ENCODE peak calls at places on chromosomes 6 and 20, in ten cellular contexts. G, X, M, D, Y, W, L, A, K and H are unnamed samples.

GRCh38 chr6:87074051-87074711 is 20.7 kb downstream of the CGA start:
- DNase-seq in G (no peak), X (no peak), M (no peak), D (no peak), Y (no peak), W (no peak), L (no peak), A (no peak), K (no peak), H (no peak)

GRCh38 chr6:135481786-135482369 is 15.7 kb downstream of the AHI1 start:
- DNase-seq in G (no peak), X (no peak), M (no peak), D (no peak), Y (peak), W (peak), L (no peak), A (no peak), K (no peak), H (no peak)

GRCh38 chr6:7747433-7747832 is 21.5 kb downstream of the BMP6 start:
- DNase-seq in G (no peak), X (no peak), M (no peak), D (no peak), Y (no peak), W (no peak), L (no peak), A (no peak), K (no peak), H (no peak)

GRCh38 chr20:50611128-50611810 is 80.1 kb downstream of the RIPOR3 start:
- DNase-seq in G (no peak), X (no peak), M (no peak), D (no peak), Y (no peak), W (peak), L (no peak), A (peak), K (no peak), H (no peak)

GRCh38 chr20:50690979-50691584 is at the start of gene RIPOR3:
- DNase-seq in G (no peak), X (peak), M (no peak), D (peak), Y (no peak), W (peak), L (no peak), A (peak), K (no peak), H (peak)

GRCh38 chr6:27161946-27162603 is 85.4 kb upstream of the PRSS16 start:
- DNase-seq in G (no peak), X (peak), M (peak), D (peak), Y (peak), W (peak), L (peak), A (peak), K (no peak), H (peak)

GRCh38 chr20:57213291-57213690 is 53.1 kb downstream of the BMP7 start:
- DNase-seq in G (no peak), X (no peak), M (no peak), D (no peak), Y (no peak), W (no peak), L (no peak), A (no peak), K (no peak), H (no peak)

GRCh38 chr6:40573221-40573620 is 13.9 kb downstream of the LRFN2 start:
- DNase-seq in G (no peak), X (no peak), M (no peak), D (no peak), Y (no peak), W (no peak), L (no peak), A (no peak), K (no peak), H (no peak)

GRCh38 chr6:129671442-129672344 is 38.3 kb downstream of the ARHGAP18 start:
- DNase-seq in G (peak), X (peak), M (no peak), D (no peak), Y (no peak), W (no peak), L (no peak), A (no peak), K (peak), H (peak)

GRCh38 chr6:125598422-125598821 is 151.0 kb upstream of the HEY2 start:
- DNase-seq in G (no peak), X (no peak), M (no peak), D (no peak), Y (no peak), W (peak), L (no peak), A (peak), K (peak), H (peak)